ENCODE peak calls at places on chromosomes 13 and 19, in eight cellular contexts. One of them, this sample, is unnamed.

GRCh38 chr19:53957448-53958167 is 5.1 kb upstream of the CACNG8 start:
- DNase-seq in PC-3: peak
- DNase-seq in mammary epithelial cell: no peak
- DNase-seq in left ventricle myocardium inferior: no peak
- DNase-seq in uterus: no peak
- DNase-seq in OCI-LY7: no peak
- DNase-seq in tibial nerve: no peak
- DNase-seq in tibial artery: no peak
- DNase-seq in this sample: no peak

GRCh38 chr13:84654654-84655244 is 772.5 kb upstream of the SLITRK1 start:
- DNase-seq in left ventricle myocardium inferior: no peak
- DNase-seq in uterus: no peak
- DNase-seq in tibial artery: no peak
- DNase-seq in OCI-LY7: no peak
- DNase-seq in PC-3: no peak
- DNase-seq in mammary epithelial cell: no peak
- DNase-seq in tibial nerve: no peak
- DNase-seq in this sample: no peak

GRCh38 chr19:47723573-47723923 is 10.3 kb downstream of the EHD2 start:
- DNase-seq in tibial nerve: peak
- DNase-seq in uterus: peak
- DNase-seq in PC-3: peak
- DNase-seq in tibial artery: peak
- DNase-seq in left ventricle myocardium inferior: peak
- DNase-seq in mammary epithelial cell: peak
- DNase-seq in OCI-LY7: no peak
- DNase-seq in this sample: no peak

GRCh38 chr13:20193924-20194631 is 1.3 kb upstream of the GJB2 start:
- DNase-seq in tibial artery: no peak
- DNase-seq in OCI-LY7: no peak
- DNase-seq in mammary epithelial cell: peak
- DNase-seq in left ventricle myocardium inferior: no peak
- DNase-seq in tibial nerve: no peak
- DNase-seq in PC-3: no peak
- DNase-seq in uterus: no peak
- DNase-seq in this sample: no peak

GRCh38 chr13:38415233-38415632 is 65.6 kb downstream of the UFM1 start:
- DNase-seq in PC-3: no peak
- DNase-seq in OCI-LY7: peak
- DNase-seq in left ventricle myocardium inferior: no peak
- DNase-seq in tibial artery: no peak
- DNase-seq in tibial nerve: no peak
- DNase-seq in mammary epithelial cell: peak
- DNase-seq in uterus: no peak
- DNase-seq in this sample: no peak

GRCh38 chr19:13956365-13956744 is 4.0 kb downstream of the DCAF15 start:
- DNase-seq in tibial nerve: no peak
- DNase-seq in uterus: no peak
- DNase-seq in PC-3: no peak
- DNase-seq in tibial artery: no peak
- DNase-seq in left ventricle myocardium inferior: no peak
- DNase-seq in OCI-LY7: no peak
- DNase-seq in mammary epithelial cell: no peak
- DNase-seq in this sample: no peak

GRCh38 chr13:21849323-21849722 is 178.4 kb downstream of the FGF9 start:
- DNase-seq in mammary epithelial cell: peak
- DNase-seq in left ventricle myocardium inferior: no peak
- DNase-seq in tibial artery: no peak
- DNase-seq in PC-3: peak
- DNase-seq in uterus: no peak
- DNase-seq in OCI-LY7: peak
- DNase-seq in tibial nerve: no peak
- DNase-seq in this sample: no peak

GRCh38 chr13:108656742-108657141 is 27.3 kb downstream of the MYO16 start:
- DNase-seq in tibial artery: no peak
- DNase-seq in uterus: no peak
- DNase-seq in PC-3: no peak
- DNase-seq in tibial nerve: no peak
- DNase-seq in OCI-LY7: no peak
- DNase-seq in left ventricle myocardium inferior: no peak
- DNase-seq in mammary epithelial cell: no peak
- DNase-seq in this sample: no peak

GRCh38 chr13:105920375-105920774 is 615.1 kb downstream of the EFNB2 start:
- DNase-seq in tibial artery: no peak
- DNase-seq in mammary epithelial cell: peak
- DNase-seq in uterus: no peak
- DNase-seq in left ventricle myocardium inferior: no peak
- DNase-seq in OCI-LY7: no peak
- DNase-seq in PC-3: peak
- DNase-seq in tibial nerve: no peak
- DNase-seq in this sample: no peak

GRCh38 chr13:27334774-27335490 is 64.3 kb downstream of the RASL11A start:
- DNase-seq in tibial nerve: no peak
- DNase-seq in OCI-LY7: no peak
- DNase-seq in tibial artery: no peak
- DNase-seq in mammary epithelial cell: no peak
- DNase-seq in uterus: no peak
- DNase-seq in left ventricle myocardium inferior: no peak
- DNase-seq in PC-3: no peak
- DNase-seq in this sample: no peak

GRCh38 chr19:54481326-54481930 is 8.3 kb upstream of the CDC42EP5 start:
- DNase-seq in mammary epithelial cell: peak
- DNase-seq in uterus: no peak
- DNase-seq in tibial nerve: no peak
- DNase-seq in left ventricle myocardium inferior: no peak
- DNase-seq in PC-3: peak
- DNase-seq in OCI-LY7: peak
- DNase-seq in tibial artery: no peak
- DNase-seq in this sample: no peak

GRCh38 chr13:79782541-79783216 is 301.7 kb downstream of the NDFIP2 start:
- DNase-seq in PC-3: no peak
- DNase-seq in mammary epithelial cell: peak
- DNase-seq in tibial nerve: no peak
- DNase-seq in OCI-LY7: no peak
- DNase-seq in left ventricle myocardium inferior: peak
- DNase-seq in tibial artery: no peak
- DNase-seq in uterus: no peak
- DNase-seq in this sample: no peak

GRCh38 chr19:23867895-23868294 is 46.8 kb upstream of the ZNF726 start:
- DNase-seq in tibial artery: no peak
- DNase-seq in left ventricle myocardium inferior: no peak
- DNase-seq in PC-3: peak
- DNase-seq in OCI-LY7: no peak
- DNase-seq in mammary epithelial cell: no peak
- DNase-seq in uterus: no peak
- DNase-seq in tibial nerve: no peak
- DNase-seq in this sample: no peak

GRCh38 chr13:32790731-32791130 is 204.5 kb downstream of the PDS5B start:
- DNase-seq in tibial artery: no peak
- DNase-seq in mammary epithelial cell: no peak
- DNase-seq in uterus: no peak
- DNase-seq in left ventricle myocardium inferior: no peak
- DNase-seq in PC-3: peak
- DNase-seq in tibial nerve: no peak
- DNase-seq in OCI-LY7: no peak
- DNase-seq in this sample: no peak
- TF ChIP-seq CTCF in tibial artery: no peak
- TF ChIP-seq CTCF in mammary epithelial cell: no peak
- TF ChIP-seq CTCF in uterus: no peak
- TF ChIP-seq CTCF in left ventricle myocardium inferior: no peak
- TF ChIP-seq CTCF in PC-3: peak
- TF ChIP-seq CTCF in tibial nerve: no peak
- TF ChIP-seq CTCF in OCI-LY7: peak
- TF ChIP-seq CTCF in this sample: no peak

GRCh38 chr19:17156296-17156946 is 58.7 kb upstream of the USE1 start:
- DNase-seq in PC-3: no peak
- DNase-seq in left ventricle myocardium inferior: no peak
- DNase-seq in tibial artery: no peak
- DNase-seq in tibial nerve: no peak
- DNase-seq in OCI-LY7: no peak
- DNase-seq in uterus: no peak
- DNase-seq in mammary epithelial cell: no peak
- DNase-seq in this sample: no peak
- H3K27ac ChIP-seq in PC-3: no peak
- H3K27ac ChIP-seq in left ventricle myocardium inferior: no peak
- H3K27ac ChIP-seq in tibial artery: no peak
- H3K27ac ChIP-seq in tibial nerve: no peak
- H3K27ac ChIP-seq in OCI-LY7: no peak
- H3K27ac ChIP-seq in uterus: no peak
- H3K27ac ChIP-seq in mammary epithelial cell: no peak
- H3K27ac ChIP-seq in this sample: no peak

DNA sequence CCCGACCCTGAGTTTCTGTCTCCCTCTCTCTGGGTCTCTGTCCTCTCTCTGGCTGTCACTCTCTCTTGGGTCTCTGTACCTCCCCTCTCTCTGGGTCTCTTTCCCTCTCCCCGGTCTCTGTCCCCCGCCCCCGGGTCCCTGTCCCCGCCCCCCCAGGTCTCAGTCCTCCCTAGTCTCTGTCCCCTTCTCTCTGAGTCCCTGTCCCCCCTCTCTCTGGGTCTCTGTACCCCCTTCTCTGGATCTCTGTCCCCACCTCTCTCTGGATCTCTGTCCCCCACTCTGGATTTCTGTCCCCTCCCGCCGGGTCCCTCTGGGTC is 2.3 kb upstream of the FTL start:
- DNase-seq in uterus: no peak
- DNase-seq in OCI-LY7: no peak
- DNase-seq in mammary epithelial cell: no peak
- DNase-seq in left ventricle myocardium inferior: no peak
- DNase-seq in tibial artery: no peak
- DNase-seq in tibial nerve: no peak
- DNase-seq in PC-3: no peak
- DNase-seq in this sample: no peak
- H3K4me3 ChIP-seq in uterus: no peak
- H3K4me3 ChIP-seq in OCI-LY7: peak
- H3K4me3 ChIP-seq in mammary epithelial cell: no peak
- H3K4me3 ChIP-seq in left ventricle myocardium inferior: no peak
- H3K4me3 ChIP-seq in tibial artery: no peak
- H3K4me3 ChIP-seq in tibial nerve: no peak
- H3K4me3 ChIP-seq in PC-3: no peak
- H3K4me3 ChIP-seq in this sample: no peak

DNA sequence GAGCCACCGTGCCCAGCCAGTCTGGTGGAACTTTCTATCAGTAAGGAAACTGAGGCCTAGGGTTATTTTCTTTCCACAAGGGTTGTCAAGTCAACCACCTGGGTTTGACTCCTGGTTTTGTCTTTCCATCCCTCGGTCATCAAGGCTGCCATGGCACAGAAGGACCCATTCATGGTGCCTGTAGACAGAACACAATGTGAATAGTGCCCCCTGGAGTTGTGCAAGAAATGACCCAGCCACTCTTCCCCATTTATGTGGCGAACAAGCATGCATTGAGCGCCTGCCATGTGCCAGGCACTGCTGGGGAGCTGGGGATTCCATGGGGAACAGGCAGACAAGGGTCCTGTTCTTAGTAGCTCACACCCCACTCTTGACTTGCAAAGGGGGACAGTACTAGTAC is 4.1 kb downstream of the SMARCA4 start:
- DNase-seq in OCI-LY7: no peak
- DNase-seq in left ventricle myocardium inferior: no peak
- DNase-seq in uterus: no peak
- DNase-seq in tibial nerve: no peak
- DNase-seq in mammary epithelial cell: no peak
- DNase-seq in PC-3: no peak
- DNase-seq in tibial artery: no peak
- DNase-seq in this sample: no peak
- TF ChIP-seq CTCF in OCI-LY7: peak
- TF ChIP-seq CTCF in left ventricle myocardium inferior: no peak
- TF ChIP-seq CTCF in uterus: no peak
- TF ChIP-seq CTCF in tibial nerve: no peak
- TF ChIP-seq CTCF in mammary epithelial cell: no peak
- TF ChIP-seq CTCF in PC-3: peak
- TF ChIP-seq CTCF in tibial artery: no peak
- TF ChIP-seq CTCF in this sample: no peak

GRCh38 chr13:75327132-75327505 is 154.8 kb downstream of the TBC1D4 start:
- DNase-seq in uterus: no peak
- DNase-seq in tibial artery: no peak
- DNase-seq in tibial nerve: no peak
- DNase-seq in left ventricle myocardium inferior: no peak
- DNase-seq in PC-3: no peak
- DNase-seq in mammary epithelial cell: no peak
- DNase-seq in OCI-LY7: no peak
- DNase-seq in this sample: no peak
- H3K27ac ChIP-seq in uterus: no peak
- H3K27ac ChIP-seq in tibial artery: no peak
- H3K27ac ChIP-seq in tibial nerve: no peak
- H3K27ac ChIP-seq in left ventricle myocardium inferior: peak
- H3K27ac ChIP-seq in PC-3: no peak
- H3K27ac ChIP-seq in mammary epithelial cell: peak
- H3K27ac ChIP-seq in OCI-LY7: no peak
- H3K27ac ChIP-seq in this sample: no peak